ENCODE peak calls at places on chromosomes 3 and 15, in five cellular contexts. F is left lobe of liver, M is ELR, R is SW480, Y is LHCN-M2. P is an unnamed sample.

GRCh38 chr3:30609930-30610701 is 3.7 kb downstream of the TGFBR2 start:
- DNase-seq in R (no peak), Y (no peak), F (no peak), M (peak; percentile 32), P (no peak)

GRCh38 chr3:187447737-187448136 is 79.6 kb downstream of the RTP4 start:
- DNase-seq in Y (no peak), R (no peak), F (no peak), M (no peak), P (no peak)

GRCh38 chr15:67559158-67559557 is 16.7 kb downstream of the MAP2K5 start:
- DNase-seq in R (no peak), Y (no peak), M (no peak), F (no peak), P (no peak)

GRCh38 chr15:72163719-72164118 is 33.9 kb downstream of the GRAMD2A start:
- DNase-seq in F (no peak), M (no peak), R (no peak), Y (no peak), P (no peak)

GRCh38 chr3:174986685-174987084 is 127.6 kb downstream of the NAALADL2 start:
- DNase-seq in M (peak; percentile 21), F (no peak), Y (peak; percentile 31), R (no peak), P (no peak)

GRCh38 chr15:57440799-57441198 is 64.5 kb downstream of the CGNL1 start:
- DNase-seq in M (peak; percentile 55), Y (peak; percentile 79), R (no peak), F (no peak), P (peak; percentile 89)

GRCh38 chr3:67384790-67385397 is 269.5 kb downstream of the SUCLG2 start:
- DNase-seq in R (peak; percentile 7), Y (peak; percentile 38), F (no peak), M (peak; percentile 62), P (peak; percentile 29)

GRCh38 chr15:78084359-78084750 is 6.8 kb upstream of the TBC1D2B start:
- DNase-seq in Y (no peak), F (no peak), R (no peak), M (no peak), P (no peak)

GRCh38 chr3:43378066-43378935 is 92.0 kb downstream of the SNRK start:
- DNase-seq in Y (peak; percentile 39), R (peak; percentile 49), F (peak; percentile 63), M (peak; percentile 59), P (peak; percentile 58)

GRCh38 chr3:125045965-125046364 is 9.8 kb downstream of the HEG1 start:
- DNase-seq in M (peak; percentile 94), Y (peak; percentile 81), R (peak; percentile 85), F (no peak), P (peak; percentile 83)

GRCh38 chr15:85624241-85624855 is 170.4 kb downstream of the KLHL25 start:
- DNase-seq in F (no peak), M (no peak), R (no peak), Y (peak; percentile 48), P (no peak)

GRCh38 chr3:195033531-195034091 is 237.3 kb downstream of the XXYLT1 start:
- DNase-seq in Y (no peak), F (peak; percentile 88), R (peak; percentile 72), M (peak; percentile 17), P (peak; percentile 78)

GRCh38 chr3:134364061-134364935 is 9.9 kb downstream of the AMOTL2 start:
- DNase-seq in R (peak; percentile 92), Y (peak; percentile 97), M (peak; percentile 98), F (peak; percentile 81), P (peak; percentile 98)

GRCh38 chr3:195102609-195103467 is 168.1 kb downstream of the XXYLT1 start:
- DNase-seq in Y (peak; percentile 88), R (peak; percentile 52), M (peak; percentile 95), F (no peak), P (peak; percentile 89)

GRCh38 chr3:4758957-4759656 is 220.1 kb upstream of the BHLHE40 start:
- DNase-seq in Y (no peak), R (no peak), M (no peak), F (no peak), P (no peak)

GRCh38 chr3:50515565-50516047 is 12.2 kb upstream of the CACNA2D2 start:
- DNase-seq in Y (no peak), M (no peak), F (no peak), R (no peak), P (no peak)

GRCh38 chr3:46477756-46478155 is 13.1 kb upstream of the LTF start:
- DNase-seq in R (no peak), M (no peak), Y (no peak), F (peak; percentile 21), P (no peak)

P was measured in kidney tubule cell.